ENCODE peak calls at places on chromosomes 11 and 22, in eight cellular contexts. Z is pancreas, L is choroid plexus epithelial cell, N is coronary artery, K is thyroid gland, R is endothelial cell of umbilical vein, Y is mucosa of descending colon, H is fibroblast of pulmonary artery. C is an unnamed sample.
A peak's percentile ranks its signal among the peaks of the same experiment; 100 is the strongest.

GRCh38 chr11:9951714-9952275 is 287.9 kb downstream of the SWAP70 start:
- DNase-seq in H (peak; percentile 42), Z (no peak), K (peak; percentile 15), N (no peak), L (peak; percentile 10), R (no peak), Y (no peak), C (no peak)

GRCh38 chr11:63246045-63246444 is 2.6 kb upstream of the SLC22A25 start:
- DNase-seq in K (no peak), H (no peak), N (no peak), Y (no peak), Z (no peak), L (no peak), R (no peak), C (peak; percentile 55)

GRCh38 chr22:27799334-27800249 is 2.0 kb downstream of the MN1 start:
- DNase-seq in N (no peak), H (peak; percentile 29), Y (no peak), K (peak; percentile 55), Z (peak; percentile 77), R (no peak), L (peak; percentile 25), C (no peak)

GRCh38 chr11:70606951-70607330 is 208.6 kb downstream of the CTTN start:
- DNase-seq in L (no peak), Y (peak; percentile 16), R (no peak), N (no peak), K (no peak), H (no peak), Z (peak; percentile 30), C (no peak)

GRCh38 chr11:1153951-1154487 is 3.7 kb upstream of the MUC5AC start:
- DNase-seq in N (peak; percentile 74), L (peak; percentile 89), H (peak; percentile 91), K (no peak), Z (peak; percentile 72), Y (peak; percentile 70), R (peak; percentile 72), C (no peak)

GRCh38 chr11:119619665-119620064 is 109.3 kb downstream of the NECTIN1 start:
- DNase-seq in L (no peak), Z (no peak), N (no peak), K (no peak), H (no peak), Y (no peak), R (no peak), C (no peak)

GRCh38 chr22:49525366-49525765 is 302.3 kb downstream of the BRD1 start:
- DNase-seq in N (no peak), R (no peak), Y (no peak), Z (no peak), H (no peak), L (no peak), K (no peak), C (no peak)

GRCh38 chr11:128470081-128470480 is 117.3 kb downstream of the ETS1 start:
- DNase-seq in Y (no peak), Z (no peak), H (no peak), R (no peak), N (no peak), L (no peak), K (no peak), C (no peak)

GRCh38 chr22:33723915-33724314 is 196.4 kb downstream of the LARGE1 start:
- DNase-seq in N (no peak), Y (no peak), Z (no peak), H (no peak), R (no peak), L (no peak), K (no peak), C (no peak)

GRCh38 chr11:1437500-1437899 is 47.8 kb downstream of the BRSK2 start:
- DNase-seq in K (no peak), N (no peak), R (no peak), Z (no peak), L (peak; percentile 59), Y (no peak), H (peak; percentile 86), C (no peak)

GRCh38 chr11:1199689-1200610 is 22.9 kb upstream of the MUC5B start:
- DNase-seq in K (no peak), R (no peak), Z (peak; percentile 72), H (no peak), L (no peak), Y (peak; percentile 59), N (peak; percentile 62), C (no peak)

GRCh38 chr11:13465909-13466371 is 2.9 kb upstream of the BTBD10 start:
- DNase-seq in K (no peak), N (no peak), H (peak; percentile 71), L (peak; percentile 74), R (peak; percentile 66), Z (no peak), Y (no peak), C (no peak)

GRCh38 chr11:12187399-12187798 is 77.0 kb downstream of the MICAL2 start:
- DNase-seq in R (no peak), L (no peak), Y (no peak), N (no peak), K (peak; percentile 23), Z (no peak), H (no peak), C (no peak)

GRCh38 chr22:24402460-24403192 is 24.8 kb upstream of the ADORA2A start:
- DNase-seq in Y (peak; percentile 76), H (peak; percentile 91), L (peak; percentile 91), R (peak; percentile 97), N (peak; percentile 86), Z (no peak), K (peak; percentile 75), C (peak; percentile 99)
- TF ChIP-seq CTCF in Y (no peak), H (no peak), L (no peak), R (no peak), N (no peak), Z (no peak), K (no peak), C (no peak)

DNA sequence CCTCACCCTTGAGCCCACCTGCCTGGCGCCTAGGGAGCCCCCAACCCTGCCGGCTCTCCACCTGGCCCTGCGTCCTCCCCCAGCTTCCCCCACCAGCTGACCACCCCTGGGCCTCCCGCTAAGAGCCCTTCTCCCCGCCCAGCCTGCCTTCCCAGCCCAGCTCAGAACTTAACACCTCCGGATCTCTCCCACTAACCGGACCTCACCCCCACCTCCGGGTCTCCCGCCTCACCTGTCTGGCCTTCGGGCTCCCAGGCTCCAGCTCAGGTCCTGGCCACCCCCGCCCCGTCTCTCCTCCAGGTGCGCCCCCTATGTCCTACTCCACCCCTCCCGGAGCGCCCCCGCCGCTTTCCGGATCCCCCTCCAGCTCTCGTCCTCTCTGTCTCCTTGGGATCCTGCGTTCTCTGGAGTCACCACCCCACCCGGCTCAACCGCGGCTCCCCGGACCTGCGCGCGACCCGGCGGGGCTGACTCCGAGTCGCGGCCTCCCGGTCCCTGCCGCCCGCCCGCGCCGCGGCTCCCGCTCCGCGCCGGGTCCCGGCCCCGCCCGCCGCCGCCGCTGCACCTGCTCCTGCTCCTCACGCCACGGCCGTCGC is at the start of gene KCNJ11:
- DNase-seq in R (no peak), H (no peak), Z (no peak), N (no peak), L (no peak), K (peak; percentile 48), Y (no peak), C (no peak)
- H3K4me3 ChIP-seq in R (no peak within 1 kb of the TSS), H (peak within 1 kb of the TSS; percentile 32), Z (peak within 1 kb of the TSS; percentile 55), N (peak within 1 kb of the TSS; percentile 87), L (peak within 1 kb of the TSS; percentile 43), K (peak within 1 kb of the TSS; percentile 19), Y (peak within 1 kb of the TSS; percentile 28), C (peak within 1 kb of the TSS; percentile 58)

GRCh38 chr11:94597896-94598295 is 30.7 kb downstream of the PIWIL4 start:
- DNase-seq in Z (no peak), L (peak; percentile 83), H (peak; percentile 28), K (no peak), Y (no peak), R (no peak), N (no peak), C (peak; percentile 59)
- TF ChIP-seq CTCF in Z (no peak), L (peak; percentile 62), H (peak; percentile 1), K (peak; percentile 22), Y (no peak), R (no peak), N (no peak), C (peak; percentile 86)

GRCh38 chr11:57310091-57310490 is 14.7 kb downstream of the TNKS1BP1 start:
- DNase-seq in H (no peak), K (no peak), N (no peak), Y (peak; percentile 46), Z (peak; percentile 78), L (no peak), R (no peak), C (no peak)

GRCh38 chr11:57308426-57309060 is 16.2 kb downstream of the TNKS1BP1 start:
- DNase-seq in R (no peak), Y (peak; percentile 45), H (no peak), L (no peak), N (no peak), Z (no peak), K (no peak), C (no peak)

GRCh38 chr11:57307666-57308270 is 17.0 kb downstream of the TNKS1BP1 start:
- DNase-seq in Y (no peak), L (no peak), Z (no peak), K (no peak), H (no peak), N (no peak), R (no peak), C (no peak)

GRCh38 chr11:57310630-57311086 is 14.1 kb downstream of the TNKS1BP1 start:
- DNase-seq in K (peak; percentile 70), N (no peak), Z (no peak), R (no peak), L (peak; percentile 47), Y (no peak), H (peak; percentile 65), C (no peak)

DNA sequence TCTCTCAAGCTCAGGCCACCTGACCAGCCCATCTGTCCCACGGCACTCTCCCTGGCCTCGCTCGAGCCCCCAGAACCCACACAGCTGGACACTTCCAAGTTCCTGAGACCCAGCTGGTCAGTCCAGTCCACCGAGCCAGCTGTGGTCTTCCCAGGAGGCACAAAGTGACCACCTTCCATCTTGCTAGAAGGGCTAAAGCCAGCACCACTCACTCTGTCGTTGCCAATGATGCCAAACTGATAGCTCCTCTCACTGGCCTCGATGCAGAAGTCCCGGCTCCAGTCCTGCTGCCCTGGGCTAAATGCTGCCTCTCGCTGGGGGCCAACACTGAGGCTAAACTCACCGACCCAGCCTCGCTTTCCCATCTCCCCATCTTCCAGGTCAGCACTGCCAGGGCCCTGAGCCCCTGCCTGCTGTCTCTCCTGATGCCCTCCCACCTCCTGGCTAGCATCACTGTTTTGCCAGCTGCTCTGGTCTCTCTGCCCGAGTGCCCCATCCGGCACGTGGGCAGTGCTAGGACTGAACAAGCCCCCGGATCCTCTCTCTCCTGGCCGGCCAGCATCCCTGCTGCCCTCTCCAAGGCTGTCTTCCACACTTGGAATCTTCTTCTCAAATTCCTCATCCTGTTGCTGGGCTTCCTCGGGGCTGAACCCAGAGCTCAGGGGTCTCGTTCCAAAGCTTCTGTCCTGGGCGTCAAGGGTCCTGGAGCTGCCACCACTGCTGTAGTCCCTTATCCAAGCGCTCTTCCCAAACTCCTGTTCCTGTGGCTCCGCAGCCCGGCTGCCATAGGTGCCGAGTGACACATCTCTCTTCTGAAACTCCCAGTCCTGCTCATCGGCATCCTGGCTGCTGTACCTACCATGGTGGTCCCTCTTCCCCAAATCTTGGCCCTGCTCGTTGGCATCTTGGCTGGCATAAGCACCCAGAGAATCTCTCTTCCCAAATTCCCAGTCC is 15.4 kb downstream of the TNKS1BP1 start:
- DNase-seq in Z (no peak), N (no peak), L (no peak), R (no peak), Y (peak; percentile 45), H (no peak), K (no peak), C (no peak)
- H3K4me3 ChIP-seq in Z (no peak overlapping the region), N (peak overlapping the region; percentile 86), L (no peak overlapping the region), R (no peak overlapping the region), Y (no peak overlapping the region), H (no peak overlapping the region), K (no peak overlapping the region), C (no peak overlapping the region)

GRCh38 chr22:24083361-24083760 is 72.3 kb downstream of the CABIN1 start:
- DNase-seq in L (no peak), Z (no peak), K (no peak), N (no peak), R (no peak), Y (no peak), H (no peak), C (no peak)
- TF ChIP-seq CTCF in L (no peak), Z (no peak), K (no peak), N (no peak), R (no peak), Y (no peak), H (no peak), C (no peak)